ENCODE peak calls at places on chromosomes 6 and 20, in six cellular contexts. R is brain microvascular endothelial cell; X is suprapubic skin; V is ovary; U is mammary epithelial cell; M is CD8-positive, alpha-beta memory T cell. I is an unnamed sample.

GRCh38 chr6:136113736-136114173 is 136.4 kb downstream of the MTFR2 start:
- DNase-seq in R (peak; percentile 93), X (no peak), V (no peak), U (peak; percentile 19), M (no peak), I (no peak)

GRCh38 chr6:5031150-5031549 is 27.3 kb upstream of the RPP40 start:
- DNase-seq in R (no peak), X (no peak), V (no peak), U (no peak), M (no peak), I (no peak)

GRCh38 chr6:7769702-7770101 is 43.8 kb downstream of the BMP6 start:
- DNase-seq in R (no peak), X (no peak), V (no peak), U (peak; percentile 4), M (no peak), I (no peak)

GRCh38 chr6:149043476-149044130 is 273.9 kb upstream of the TAB2 start:
- DNase-seq in R (peak; percentile 22), X (no peak), V (no peak), U (no peak), M (no peak), I (no peak)

GRCh38 chr20:36754656-36755222 is 8.8 kb upstream of the NDRG3 start:
- DNase-seq in R (peak; percentile 53), X (no peak), V (no peak), U (peak; percentile 53), M (peak; percentile 61), I (no peak)

GRCh38 chr6:112429226-112429625 is 82.1 kb downstream of the RFPL4B start:
- DNase-seq in R (peak; percentile 38), X (no peak), V (no peak), U (peak; percentile 6), M (no peak), I (no peak)

GRCh38 chr6:112286010-112286409 is 31.6 kb upstream of the LAMA4 start:
- DNase-seq in R (no peak), X (no peak), V (no peak), U (no peak), M (peak; percentile 68), I (no peak)

GRCh38 chr6:1917628-1918371 is 308.1 kb downstream of the FOXC1 start:
- DNase-seq in R (peak; percentile 78), X (no peak), V (no peak), U (peak; percentile 95), M (no peak), I (peak; percentile 45)

GRCh38 chr6:153090241-153090930 is 40.7 kb downstream of the RGS17 start:
- DNase-seq in R (peak; percentile 92), X (no peak), V (no peak), U (peak; percentile 84), M (no peak), I (no peak)

GRCh38 chr6:43455034-43455747 is at the start of gene DLK2:
- DNase-seq in R (no peak), X (no peak), V (no peak), U (no peak), M (peak; percentile 58), I (no peak)

GRCh38 chr6:444653-445275 is 53.2 kb downstream of the IRF4 start:
- DNase-seq in R (no peak), X (no peak), V (no peak), U (no peak), M (peak; percentile 67), I (no peak)

GRCh38 chr6:35218021-35218420 is 4.3 kb downstream of the SCUBE3 start:
- DNase-seq in R (no peak), X (no peak), V (no peak), U (no peak), M (no peak), I (no peak)

GRCh38 chr6:89037156-89037900 is 43.2 kb upstream of the PNRC1 start:
- DNase-seq in R (no peak), X (no peak), V (peak; percentile 26), U (peak; percentile 57), M (no peak), I (no peak)

GRCh38 chr20:25319241-25320034 is 71.2 kb downstream of the ABHD12 start:
- DNase-seq in R (no peak), X (no peak), V (no peak), U (no peak), M (no peak), I (no peak)

GRCh38 chr20:25318471-25319240 is 70.8 kb downstream of the PYGB start:
- DNase-seq in R (no peak), X (no peak), V (no peak), U (no peak), M (no peak), I (no peak)

GRCh38 chr20:25315418-25316210 is 67.7 kb downstream of the PYGB start:
- DNase-seq in R (peak; percentile 45), X (no peak), V (no peak), U (peak; percentile 54), M (no peak), I (no peak)

GRCh38 chr20:25316506-25317190 is 68.8 kb downstream of the PYGB start:
- DNase-seq in R (no peak), X (no peak), V (no peak), U (no peak), M (no peak), I (no peak)

GRCh38 chr20:25317351-25318075 is 69.6 kb downstream of the PYGB start:
- DNase-seq in R (no peak), X (no peak), V (no peak), U (no peak), M (no peak), I (peak; percentile 45)
- H3K27ac ChIP-seq in R (no peak overlapping the region), X (no peak overlapping the region), V (no peak overlapping the region), U (no peak overlapping the region), M (no peak overlapping the region), I (peak overlapping the region; percentile 22)

DNA sequence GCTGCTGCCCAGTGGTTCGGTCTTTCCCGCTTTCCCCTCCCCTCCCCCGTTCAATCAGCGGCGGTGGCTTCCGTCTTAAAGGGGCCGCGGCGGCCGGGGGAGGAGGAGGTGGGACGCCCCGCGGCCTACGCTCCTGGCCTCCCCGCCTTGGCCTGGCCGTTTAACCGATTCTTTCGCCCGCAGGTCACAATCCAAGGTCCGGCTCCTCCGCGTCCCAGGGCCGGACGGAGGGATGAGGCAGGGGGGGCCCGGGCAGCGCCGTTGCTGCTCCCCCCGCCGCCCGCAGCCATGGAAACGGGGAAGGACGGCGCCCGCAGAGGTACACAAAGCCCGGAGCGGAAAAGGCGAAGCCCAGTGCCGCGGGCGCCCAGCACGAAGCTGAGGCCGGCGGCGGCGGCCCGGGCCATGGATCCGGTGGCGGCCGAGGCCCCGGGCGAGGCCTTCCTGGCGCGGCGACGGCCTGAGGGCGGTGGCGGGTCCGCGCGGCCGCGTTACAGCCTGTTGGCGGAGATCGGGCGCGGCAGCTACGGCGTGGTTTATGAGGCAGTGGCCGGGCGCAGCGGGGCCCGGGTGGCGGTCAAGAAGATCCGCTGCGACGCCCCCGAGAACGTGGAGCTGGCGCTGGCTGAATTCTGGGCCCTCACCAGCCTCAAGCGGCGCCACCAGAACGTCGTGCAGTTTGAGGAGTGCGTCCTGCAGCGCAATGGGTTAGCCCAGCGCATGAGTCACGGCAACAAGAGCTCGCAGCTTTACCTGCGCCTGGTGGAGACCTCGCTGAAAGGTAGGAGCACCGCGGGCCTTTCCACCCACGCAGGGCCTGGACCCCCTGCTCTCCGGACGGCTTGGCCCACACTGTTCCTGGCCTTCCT is 1.2 kb downstream of the STK35 start:
- DNase-seq in R (peak; percentile 54), X (peak; percentile 93), V (peak; percentile 87), U (peak; percentile 85), M (peak; percentile 90), I (peak; percentile 84)
- H3K27ac ChIP-seq in R (peak overlapping the region; percentile 100), X (peak overlapping the region; percentile 99), V (peak overlapping the region; percentile 98), U (peak overlapping the region; percentile 99), M (peak overlapping the region; percentile 98), I (peak overlapping the region; percentile 100)

GRCh38 chr6:128507337-128508310 is 12.8 kb downstream of the PTPRK start:
- DNase-seq in R (peak; percentile 42), X (no peak), V (no peak), U (peak; percentile 81), M (no peak), I (no peak)

GRCh38 chr6:128511518-128511917 is 8.9 kb downstream of the PTPRK start:
- DNase-seq in R (no peak), X (no peak), V (no peak), U (peak; percentile 94), M (no peak), I (no peak)

GRCh38 chr6:128508588-128509296 is 11.7 kb downstream of the PTPRK start:
- DNase-seq in R (peak; percentile 97), X (no peak), V (no peak), U (peak; percentile 95), M (no peak), I (no peak)

GRCh38 chr6:128512296-128512695 is 8.1 kb downstream of the PTPRK start:
- DNase-seq in R (no peak), X (no peak), V (no peak), U (no peak), M (no peak), I (no peak)

DNA sequence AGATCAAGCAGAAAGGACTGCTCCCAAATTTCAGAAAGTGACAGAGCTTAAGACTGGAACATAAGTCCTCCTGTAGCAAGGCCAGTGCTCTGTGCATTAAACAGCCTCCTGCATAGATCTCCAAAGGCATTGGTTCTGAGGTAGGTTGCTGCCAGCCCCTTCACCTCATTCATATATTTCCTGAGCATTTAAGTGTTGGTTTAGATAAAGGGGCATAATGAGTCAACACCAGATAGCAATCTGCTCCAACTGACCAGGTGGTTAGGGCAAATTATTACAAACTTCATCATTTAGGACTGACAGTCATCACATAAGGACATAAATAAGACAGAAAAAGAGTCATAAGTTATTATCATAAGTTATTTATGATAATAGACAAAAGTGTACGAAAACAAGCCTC is 10.7 kb downstream of the PTPRK start:
- DNase-seq in R (no peak), X (no peak), V (no peak), U (no peak), M (no peak), I (no peak)
- H3K27ac ChIP-seq in R (peak overlapping the region; percentile 85), X (no peak overlapping the region), V (no peak overlapping the region), U (peak overlapping the region; percentile 96), M (no peak overlapping the region), I (no peak overlapping the region)

DNA sequence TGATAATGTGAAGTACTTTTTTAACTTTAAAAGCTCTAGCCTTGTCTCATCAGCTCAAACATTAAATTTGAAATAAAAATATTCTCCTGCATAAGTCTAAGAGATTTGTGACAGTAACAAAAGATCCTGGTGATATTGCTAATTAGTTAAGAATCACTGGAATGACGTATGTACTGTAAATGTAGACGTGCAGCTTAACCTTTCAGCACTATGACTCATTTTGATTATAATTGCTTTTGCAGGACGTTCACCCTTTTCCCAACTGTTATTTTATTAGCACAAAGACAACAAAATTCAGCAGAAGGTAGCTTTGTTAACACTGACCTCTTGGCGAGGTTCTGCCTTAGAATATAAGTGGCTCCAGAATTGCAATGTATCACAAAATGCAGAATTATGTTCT is 68.6 kb downstream of the TENT5A start:
- DNase-seq in R (no peak), X (no peak), V (no peak), U (no peak), M (no peak), I (no peak)
- H3K27ac ChIP-seq in R (no peak overlapping the region), X (no peak overlapping the region), V (no peak overlapping the region), U (no peak overlapping the region), M (no peak overlapping the region), I (no peak overlapping the region)

GRCh38 chr6:31365864-31366263 is 8.9 kb upstream of the HLA-B start:
- DNase-seq in R (no peak), X (no peak), V (no peak), U (no peak), M (no peak), I (no peak)

GRCh38 chr6:31363809-31364208 is 6.8 kb upstream of the HLA-B start:
- DNase-seq in R (no peak), X (no peak), V (no peak), U (no peak), M (no peak), I (no peak)

GRCh38 chr6:31368461-31368860 is 11.5 kb upstream of the HLA-B start:
- DNase-seq in R (no peak), X (no peak), V (no peak), U (peak; percentile 27), M (no peak), I (no peak)

GRCh38 chr6:31362751-31363150 is 5.8 kb upstream of the HLA-B start:
- DNase-seq in R (no peak), X (no peak), V (no peak), U (no peak), M (no peak), I (no peak)

GRCh38 chr6:31366693-31367470 is 9.9 kb upstream of the HLA-B start:
- DNase-seq in R (peak; percentile 72), X (peak; percentile 91), V (peak; percentile 90), U (peak; percentile 85), M (peak; percentile 92), I (peak; percentile 97)
- H3K27ac ChIP-seq in R (no peak overlapping the region), X (no peak overlapping the region), V (no peak overlapping the region), U (no peak overlapping the region), M (no peak overlapping the region), I (no peak overlapping the region)